ENCODE peak calls at places on chromosomes 5 and 9, in five cellular contexts. One of them, this sample, is unnamed.

GRCh38 chr5:128084228-128085167 is 932 bp downstream of the SLC12A2 start:
- DNase-seq in H1: no peak
- DNase-seq in H9: peak
- DNase-seq in neuronal stem cell: peak
- DNase-seq in trophoblast cell: peak
- DNase-seq in this sample: peak

GRCh38 chr9:106859957-106860715 is 2.8 kb upstream of the ZNF462 start:
- DNase-seq in H1: no peak
- DNase-seq in trophoblast cell: peak
- DNase-seq in neuronal stem cell: peak
- DNase-seq in H9: peak
- DNase-seq in this sample: peak

GRCh38 chr5:102152906-102153787 is 142.9 kb downstream of the SLCO4C1 start:
- DNase-seq in trophoblast cell: peak
- DNase-seq in H9: no peak
- DNase-seq in H1: no peak
- DNase-seq in neuronal stem cell: peak
- DNase-seq in this sample: peak

GRCh38 chr9:117649126-117649525 is 55.1 kb upstream of the TLR4 start:
- DNase-seq in H1: no peak
- DNase-seq in neuronal stem cell: no peak
- DNase-seq in H9: no peak
- DNase-seq in trophoblast cell: no peak
- DNase-seq in this sample: no peak

GRCh38 chr5:156460496-156460895 is 133.5 kb downstream of the SGCD start:
- DNase-seq in H1: no peak
- DNase-seq in neuronal stem cell: no peak
- DNase-seq in trophoblast cell: no peak
- DNase-seq in H9: no peak
- DNase-seq in this sample: no peak

GRCh38 chr5:63401434-63402046 is 560.7 kb downstream of the HTR1A start:
- DNase-seq in trophoblast cell: peak
- DNase-seq in neuronal stem cell: peak
- DNase-seq in H9: peak
- DNase-seq in H1: no peak
- DNase-seq in this sample: peak

GRCh38 chr9:114155967-114156294 is 594 bp downstream of the COL27A1 start:
- DNase-seq in H1: no peak
- DNase-seq in H9: no peak
- DNase-seq in trophoblast cell: no peak
- DNase-seq in neuronal stem cell: no peak
- DNase-seq in this sample: no peak

GRCh38 chr9:27276182-27277030 is 20.5 kb downstream of the EQTN start:
- DNase-seq in H9: no peak
- DNase-seq in H1: no peak
- DNase-seq in trophoblast cell: no peak
- DNase-seq in neuronal stem cell: peak
- DNase-seq in this sample: peak

GRCh38 chr5:1474875-1475543 is 29.8 kb upstream of the SLC6A3 start:
- DNase-seq in neuronal stem cell: no peak
- DNase-seq in trophoblast cell: peak
- DNase-seq in H1: no peak
- DNase-seq in H9: no peak
- DNase-seq in this sample: no peak

GRCh38 chr9:83520292-83520691 is 17.9 kb downstream of the FRMD3 start:
- DNase-seq in H9: no peak
- DNase-seq in trophoblast cell: no peak
- DNase-seq in neuronal stem cell: no peak
- DNase-seq in H1: no peak
- DNase-seq in this sample: no peak

GRCh38 chr9:137194388-137194787 is 5.9 kb downstream of the SSNA1 start:
- DNase-seq in H9: no peak
- DNase-seq in trophoblast cell: no peak
- DNase-seq in neuronal stem cell: no peak
- DNase-seq in H1: no peak
- DNase-seq in this sample: no peak

GRCh38 chr5:72282878-72283277 is 37.2 kb downstream of the MRPS27 start:
- DNase-seq in H9: no peak
- DNase-seq in neuronal stem cell: no peak
- DNase-seq in trophoblast cell: no peak
- DNase-seq in H1: no peak
- DNase-seq in this sample: peak

GRCh38 chr5:146283344-146283761 is 55.3 kb upstream of the POU4F3 start:
- DNase-seq in neuronal stem cell: no peak
- DNase-seq in H9: no peak
- DNase-seq in trophoblast cell: peak
- DNase-seq in H1: no peak
- DNase-seq in this sample: peak

GRCh38 chr5:168706655-168707069 is 127.5 kb upstream of the PANK3 start:
- DNase-seq in neuronal stem cell: peak
- DNase-seq in H9: peak
- DNase-seq in trophoblast cell: peak
- DNase-seq in H1: peak
- DNase-seq in this sample: peak

GRCh38 chr9:4197548-4197947 is 102.3 kb downstream of the GLIS3 start:
- DNase-seq in trophoblast cell: no peak
- DNase-seq in H9: peak
- DNase-seq in neuronal stem cell: no peak
- DNase-seq in H1: no peak
- DNase-seq in this sample: no peak

GRCh38 chr5:173592050-173592669 is 24.3 kb downstream of the BOD1 start:
- DNase-seq in neuronal stem cell: no peak
- DNase-seq in H9: no peak
- DNase-seq in H1: no peak
- DNase-seq in trophoblast cell: no peak
- DNase-seq in this sample: no peak

GRCh38 chr5:142587354-142587965 is 98.4 kb downstream of the FGF1 start:
- DNase-seq in trophoblast cell: no peak
- DNase-seq in H9: peak
- DNase-seq in neuronal stem cell: peak
- DNase-seq in H1: no peak
- DNase-seq in this sample: peak

GRCh38 chr9:14780251-14780650 is 57.7 kb upstream of the CER1 start:
- DNase-seq in H9: no peak
- DNase-seq in trophoblast cell: peak
- DNase-seq in H1: no peak
- DNase-seq in neuronal stem cell: no peak
- DNase-seq in this sample: no peak

DNA sequence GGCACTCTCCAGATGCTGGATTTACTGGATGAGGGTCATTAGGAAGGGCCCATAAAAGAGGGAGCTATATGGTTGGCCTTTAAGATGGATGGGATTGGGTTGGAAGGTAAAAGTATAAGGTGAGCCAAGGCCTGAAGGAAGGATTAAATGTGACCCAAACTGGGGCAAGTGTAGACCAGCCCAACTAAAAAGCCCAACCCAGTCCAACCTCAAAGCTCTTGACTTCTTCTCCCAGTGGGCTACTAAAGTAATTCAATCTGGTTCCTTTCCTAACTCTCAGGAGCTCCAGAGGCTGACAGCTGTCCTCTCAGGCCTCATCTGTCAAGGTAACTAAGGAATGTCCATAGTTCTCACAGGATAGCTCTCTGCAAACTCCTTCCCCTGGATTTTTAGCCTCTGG is 122.2 kb upstream of the EFNA5 start:
- DNase-seq in neuronal stem cell: no peak
- DNase-seq in trophoblast cell: no peak
- DNase-seq in H9: no peak
- DNase-seq in H1: no peak
- DNase-seq in this sample: no peak
- H2BK12ac ChIP-seq in neuronal stem cell: no peak
- H2BK12ac ChIP-seq in trophoblast cell: no peak
- H2BK12ac ChIP-seq in H9: no peak
- H2BK12ac ChIP-seq in H1: no peak
- H2BK12ac ChIP-seq in this sample: no peak

GRCh38 chr9:5868235-5868634 is 22.5 kb upstream of the MLANA start:
- DNase-seq in H9: no peak
- DNase-seq in trophoblast cell: no peak
- DNase-seq in H1: no peak
- DNase-seq in neuronal stem cell: no peak
- DNase-seq in this sample: no peak
- H2AFZ ChIP-seq in H9: no peak
- H2AFZ ChIP-seq in trophoblast cell: peak
- H2AFZ ChIP-seq in H1: peak
- H2AFZ ChIP-seq in neuronal stem cell: peak
- H2AFZ ChIP-seq in this sample: no peak

DNA sequence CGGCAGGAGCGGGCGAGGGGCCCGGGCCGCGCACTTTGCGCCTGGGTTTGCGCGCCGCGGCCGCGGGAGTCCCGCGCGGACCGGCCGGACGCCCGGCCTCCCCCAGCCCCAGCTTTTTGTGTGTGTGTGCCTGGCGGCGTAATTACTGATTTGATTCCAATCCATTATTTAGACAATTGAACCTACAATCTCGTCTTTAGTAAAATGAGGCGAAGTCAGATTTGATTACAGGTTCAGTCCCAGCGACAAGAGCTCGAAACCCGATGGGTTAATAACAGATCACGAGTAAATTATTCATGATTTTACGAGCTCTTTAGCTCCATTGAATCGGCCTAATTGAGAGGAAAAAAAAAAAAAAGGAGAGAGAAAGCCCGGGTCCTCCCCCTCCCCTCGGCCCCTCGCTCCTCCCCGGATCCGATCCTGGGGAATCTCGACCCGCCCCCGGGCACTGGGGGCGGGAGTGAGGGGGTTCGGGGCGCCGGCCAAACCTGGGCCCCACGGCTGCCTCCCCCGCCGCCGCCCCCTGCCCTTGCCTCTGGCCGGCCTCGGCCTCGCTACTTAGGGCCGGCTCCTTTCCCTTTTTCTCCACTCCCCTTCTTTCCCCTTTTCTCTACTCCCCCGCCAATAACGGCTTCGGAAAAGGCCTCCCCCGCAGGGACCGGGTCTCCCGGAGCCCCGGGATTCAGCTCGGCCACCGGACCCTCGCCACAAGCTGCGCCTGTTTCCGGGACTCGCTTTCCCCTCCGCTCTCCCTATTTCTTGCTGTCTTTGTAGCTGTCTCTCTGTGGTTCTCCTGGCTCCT is 6.6 kb downstream of the LHX2 start:
- DNase-seq in H9: peak
- DNase-seq in trophoblast cell: no peak
- DNase-seq in neuronal stem cell: no peak
- DNase-seq in H1: no peak
- DNase-seq in this sample: no peak
- H2BK12ac ChIP-seq in H9: no peak
- H2BK12ac ChIP-seq in trophoblast cell: no peak
- H2BK12ac ChIP-seq in neuronal stem cell: no peak
- H2BK12ac ChIP-seq in H1: no peak
- H2BK12ac ChIP-seq in this sample: no peak

GRCh38 chr9:88258012-88258411 is 119.7 kb upstream of the SPATA31C2 start:
- DNase-seq in neuronal stem cell: no peak
- DNase-seq in H9: no peak
- DNase-seq in trophoblast cell: peak
- DNase-seq in H1: no peak
- DNase-seq in this sample: peak
- H2AFZ ChIP-seq in neuronal stem cell: peak
- H2AFZ ChIP-seq in H9: no peak
- H2AFZ ChIP-seq in trophoblast cell: no peak
- H2AFZ ChIP-seq in H1: peak
- H2AFZ ChIP-seq in this sample: no peak